ENCODE peak calls at places on chromosomes 1 and 21, in ten cellular contexts. L is NCI-H774; Q is NCI-H1694; R is activated CD4-positive, alpha-beta T cell treated with anti-CD3 and anti-CD28 coated beads, Interleukin-2, amount 50 U/mL, for 1 hour; E is brain microvascular endothelial cell; Y is T follicular helper cell; I is lung microvascular endothelial cell; C is breast epithelium; W is DMS153; F is hepatic stellate cell. N is an unnamed sample.
A peak's percentile ranks its signal among the peaks of the same experiment; 100 is the strongest.

GRCh38 chr1:101247404-101248287 is 10.8 kb downstream of the S1PR1 start:
- DNase-seq in C (no peak), Y (no peak), Q (no peak), F (no peak), I (no peak), W (no peak), E (no peak), L (no peak), R (no peak), N (no peak)

GRCh38 chr1:92538048-92538412 is 51.3 kb upstream of the GFI1 start:
- DNase-seq in Q (no peak), F (no peak), I (no peak), Y (no peak), C (no peak), R (no peak), L (no peak), W (no peak), E (no peak), N (peak; percentile 21)

GRCh38 chr21:42262826-42263225 is 43.9 kb downstream of the ABCG1 start:
- DNase-seq in Y (no peak), C (peak; percentile 85), E (no peak), Q (no peak), R (no peak), F (no peak), L (no peak), W (peak; percentile 35), I (peak; percentile 90), N (no peak)

GRCh38 chr1:41666991-41667631 is 182.6 kb upstream of the EDN2 start:
- DNase-seq in E (no peak), Q (no peak), C (no peak), R (peak; percentile 42), I (no peak), L (no peak), W (no peak), Y (peak; percentile 22), F (peak; percentile 55), N (peak; percentile 40)

GRCh38 chr1:3023994-3024393 is 2.7 kb downstream of the ACTRT2 start:
- DNase-seq in Y (no peak), Q (no peak), E (no peak), I (no peak), W (no peak), R (no peak), C (peak; percentile 15), L (no peak), F (no peak), N (no peak)

GRCh38 chr1:59978026-59978425 is 51.5 kb upstream of the CYP2J2 start:
- DNase-seq in C (no peak), W (no peak), I (no peak), Q (no peak), Y (no peak), R (no peak), F (no peak), L (no peak), E (peak; percentile 33), N (no peak)

GRCh38 chr1:55289614-55290013 is 74.5 kb upstream of the USP24 start:
- DNase-seq in R (no peak), I (no peak), Q (no peak), L (no peak), F (no peak), W (no peak), Y (no peak), E (no peak), C (no peak), N (no peak)

GRCh38 chr1:3531928-3532327 is 77.5 kb downstream of the ARHGEF16 start:
- DNase-seq in E (no peak), R (no peak), Q (no peak), L (no peak), Y (no peak), C (no peak), W (no peak), I (no peak), F (no peak), N (no peak)

GRCh38 chr1:181038399-181038873 is 4.7 kb downstream of the MR1 start:
- DNase-seq in Y (peak; percentile 51), E (peak; percentile 55), F (peak; percentile 81), Q (peak; percentile 66), R (peak; percentile 50), C (no peak), I (peak; percentile 85), L (no peak), W (peak; percentile 42), N (peak; percentile 64)

GRCh38 chr1:184296466-184297243 is 90.2 kb upstream of the C1orf21 start:
- DNase-seq in W (no peak), F (peak; percentile 65), C (no peak), Y (no peak), R (no peak), E (peak; percentile 99), Q (peak; percentile 93), I (peak; percentile 72), L (no peak), N (no peak)

GRCh38 chr1:181601186-181601950 is 118.1 kb downstream of the CACNA1E start:
- DNase-seq in R (no peak), W (no peak), C (no peak), Y (no peak), I (no peak), E (no peak), Q (no peak), L (no peak), F (no peak), N (no peak)

GRCh38 chr1:212452323-212453155 is 19.8 kb downstream of the NENF start:
- DNase-seq in W (no peak), I (peak; percentile 59), L (no peak), Q (no peak), C (no peak), R (no peak), Y (no peak), F (peak; percentile 86), E (peak; percentile 82), N (no peak)

GRCh38 chr1:162008799-162009198 is 14.9 kb downstream of the OLFML2B start:
- DNase-seq in I (no peak), Y (no peak), Q (no peak), L (no peak), R (no peak), C (no peak), W (no peak), F (no peak), E (no peak), N (no peak)

GRCh38 chr1:115062542-115063004 is 26.7 kb downstream of the TSPAN2 start:
- DNase-seq in I (peak; percentile 29), R (peak; percentile 92), W (no peak), Q (no peak), F (no peak), L (no peak), E (no peak), C (no peak), Y (peak; percentile 93), N (peak; percentile 97)

GRCh38 chr1:246001142-246001812 is 505.8 kb downstream of the SMYD3 start:
- DNase-seq in Y (no peak), I (no peak), C (no peak), W (no peak), F (peak; percentile 21), Q (no peak), E (peak; percentile 52), L (no peak), R (no peak), N (no peak)

GRCh38 chr1:236523704-236524141 is at the start of gene LGALS8:
- DNase-seq in Q (no peak), L (peak; percentile 84), W (peak; percentile 10), I (peak; percentile 89), E (peak; percentile 68), C (peak; percentile 84), Y (peak; percentile 80), F (peak; percentile 85), R (peak; percentile 82), N (peak; percentile 83)

GRCh38 chr1:21175324-21175669 is 1.4 kb downstream of the EIF4G3 start:
- DNase-seq in W (no peak), L (no peak), Y (no peak), I (peak; percentile 67), R (no peak), Q (no peak), E (peak; percentile 37), F (no peak), C (no peak), N (no peak)

GRCh38 chr1:100358210-100358609 is 5.9 kb downstream of the CDC14A start:
- DNase-seq in R (no peak), Y (no peak), L (no peak), Q (no peak), E (peak; percentile 17), F (peak; percentile 10), W (no peak), I (peak; percentile 75), C (no peak), N (peak; percentile 49)

GRCh38 chr1:209899948-209900347 is 38.1 kb upstream of the SYT14 start:
- DNase-seq in Y (no peak), F (no peak), L (no peak), R (no peak), W (no peak), Q (peak; percentile 31), I (peak; percentile 2), E (no peak), C (no peak), N (no peak)

GRCh38 chr1:234773936-234774677 is 164.1 kb upstream of the IRF2BP2 start:
- DNase-seq in F (no peak), C (no peak), Q (no peak), E (no peak), R (no peak), W (no peak), I (no peak), L (no peak), Y (no peak), N (no peak)

GRCh38 chr1:159091547-159092397 is 15.2 kb upstream of the AIM2 start:
- DNase-seq in L (no peak), R (no peak), F (peak; percentile 27), Y (no peak), E (peak; percentile 29), C (no peak), W (no peak), Q (no peak), I (peak; percentile 27), N (no peak)

N was measured in CD8-positive, alpha-beta memory T cell.